ENCODE peak calls at places on chromosomes 2 and 18, in four cellular contexts. D, I, M and N are unnamed samples.

GRCh38 chr18:54888933-54889332 is 60.7 kb downstream of the RAB27B start:
- DNase-seq in D (no peak), I (no peak), M (no peak), N (no peak)

GRCh38 chr2:43012966-43013365 is 213.4 kb downstream of the ZFP36L2 start:
- DNase-seq in D (no peak), I (no peak), M (no peak), N (no peak)

GRCh38 chr18:47100214-47100831 is 50.0 kb downstream of the HDHD2 start:
- DNase-seq in D (peak), I (peak), M (peak), N (peak)

GRCh38 chr2:101342625-101343008 is 34.1 kb upstream of the RNF149 start:
- DNase-seq in D (no peak), I (no peak), M (no peak), N (no peak)

GRCh38 chr2:128727404-128727803 is 408.7 kb upstream of the HS6ST1 start:
- DNase-seq in D (no peak), I (no peak), M (no peak), N (no peak)

GRCh38 chr18:79911871-79912270 is 39.6 kb downstream of the SLC66A2 start:
- DNase-seq in D (no peak), I (peak), M (no peak), N (no peak)

GRCh38 chr2:20649586-20650375 is 1.1 kb downstream of the HS1BP3 start:
- DNase-seq in D (no peak), I (no peak), M (no peak), N (no peak)

GRCh38 chr2:241686322-241686648 is 330 bp downstream of the DTYMK start:
- DNase-seq in D (no peak), I (peak), M (no peak), N (no peak)

GRCh38 chr2:23760746-23761145 is 166.2 kb downstream of the ATAD2B start:
- DNase-seq in D (no peak), I (no peak), M (no peak), N (no peak)

GRCh38 chr2:26946841-26947784 is 23.3 kb upstream of the MAPRE3 start:
- DNase-seq in D (no peak), I (no peak), M (no peak), N (no peak)

GRCh38 chr2:167706800-167707199 is 540.6 kb downstream of the STK39 start:
- DNase-seq in D (no peak), I (no peak), M (no peak), N (no peak)

GRCh38 chr18:70337139-70337972 is 48.5 kb downstream of the SOCS6 start:
- DNase-seq in D (no peak), I (no peak), M (no peak), N (no peak)

GRCh38 chr2:184554736-184555135 is 43.6 kb upstream of the ZNF804A start:
- DNase-seq in D (no peak), I (no peak), M (no peak), N (no peak)